ENCODE peak calls at places on chromosomes 13 and 19, in four cellular contexts. One of them, this sample, is unnamed.

GRCh38 chr13:111484959-111485358 is 164.5 kb downstream of the TEX29 start:
- DNase-seq in activated naive CD4-positive, alpha-beta T cell treated with anti-CD3 and anti-CD28 coated beads for 36 hours: no peak
- DNase-seq in AG09309: no peak
- DNase-seq in progenitor cell of endocrine pancreas: no peak
- DNase-seq in this sample: no peak

GRCh38 chr19:12126707-12127106 is 13.4 kb downstream of the ZNF20 start:
- DNase-seq in activated naive CD4-positive, alpha-beta T cell treated with anti-CD3 and anti-CD28 coated beads for 36 hours: peak
- DNase-seq in AG09309: no peak
- DNase-seq in progenitor cell of endocrine pancreas: no peak
- DNase-seq in this sample: no peak

GRCh38 chr13:23325191-23325590 is 108.3 kb downstream of the SACS start:
- DNase-seq in activated naive CD4-positive, alpha-beta T cell treated with anti-CD3 and anti-CD28 coated beads for 36 hours: no peak
- DNase-seq in AG09309: no peak
- DNase-seq in progenitor cell of endocrine pancreas: no peak
- DNase-seq in this sample: no peak

GRCh38 chr13:26487781-26488180 is 69.7 kb upstream of the WASF3 start:
- DNase-seq in activated naive CD4-positive, alpha-beta T cell treated with anti-CD3 and anti-CD28 coated beads for 36 hours: no peak
- DNase-seq in AG09309: no peak
- DNase-seq in progenitor cell of endocrine pancreas: no peak
- DNase-seq in this sample: no peak

GRCh38 chr19:13610042-13610691 is 103.9 kb upstream of the CACNA1A start:
- DNase-seq in activated naive CD4-positive, alpha-beta T cell treated with anti-CD3 and anti-CD28 coated beads for 36 hours: peak
- DNase-seq in AG09309: no peak
- DNase-seq in progenitor cell of endocrine pancreas: no peak
- DNase-seq in this sample: no peak

GRCh38 chr19:50720181-50720920 is 749 bp upstream of the SHANK1 start:
- DNase-seq in activated naive CD4-positive, alpha-beta T cell treated with anti-CD3 and anti-CD28 coated beads for 36 hours: no peak
- DNase-seq in AG09309: no peak
- DNase-seq in progenitor cell of endocrine pancreas: no peak
- DNase-seq in this sample: no peak

GRCh38 chr19:16586477-16586871 is 14.3 kb upstream of the SLC35E1 start:
- DNase-seq in activated naive CD4-positive, alpha-beta T cell treated with anti-CD3 and anti-CD28 coated beads for 36 hours: no peak
- DNase-seq in AG09309: no peak
- DNase-seq in progenitor cell of endocrine pancreas: no peak
- DNase-seq in this sample: no peak

GRCh38 chr13:24161010-24161775 is 673 bp downstream of the SPATA13 start:
- DNase-seq in activated naive CD4-positive, alpha-beta T cell treated with anti-CD3 and anti-CD28 coated beads for 36 hours: peak
- DNase-seq in AG09309: no peak
- DNase-seq in progenitor cell of endocrine pancreas: no peak
- DNase-seq in this sample: peak

GRCh38 chr19:397941-398706 is 10.8 kb downstream of the C2CD4C start:
- DNase-seq in activated naive CD4-positive, alpha-beta T cell treated with anti-CD3 and anti-CD28 coated beads for 36 hours: no peak
- DNase-seq in AG09309: no peak
- DNase-seq in progenitor cell of endocrine pancreas: peak
- DNase-seq in this sample: no peak

GRCh38 chr13:105147481-105147880 is 1388.0 kb downstream of the EFNB2 start:
- DNase-seq in activated naive CD4-positive, alpha-beta T cell treated with anti-CD3 and anti-CD28 coated beads for 36 hours: no peak
- DNase-seq in AG09309: no peak
- DNase-seq in progenitor cell of endocrine pancreas: no peak
- DNase-seq in this sample: no peak

GRCh38 chr13:52845766-52846566 is 2.5 kb downstream of the PCDH8 start:
- DNase-seq in activated naive CD4-positive, alpha-beta T cell treated with anti-CD3 and anti-CD28 coated beads for 36 hours: peak
- DNase-seq in AG09309: no peak
- DNase-seq in progenitor cell of endocrine pancreas: peak
- DNase-seq in this sample: no peak

GRCh38 chr13:45195421-45195820 is 5.4 kb downstream of the KCTD4 start:
- DNase-seq in activated naive CD4-positive, alpha-beta T cell treated with anti-CD3 and anti-CD28 coated beads for 36 hours: no peak
- DNase-seq in AG09309: no peak
- DNase-seq in progenitor cell of endocrine pancreas: no peak
- DNase-seq in this sample: no peak

GRCh38 chr19:50580240-50580639 is 12.0 kb upstream of the LRRC4B start:
- DNase-seq in activated naive CD4-positive, alpha-beta T cell treated with anti-CD3 and anti-CD28 coated beads for 36 hours: no peak
- DNase-seq in AG09309: no peak
- DNase-seq in progenitor cell of endocrine pancreas: no peak
- DNase-seq in this sample: no peak

GRCh38 chr13:101307181-101307701 is 109.1 kb downstream of the NALCN start:
- DNase-seq in activated naive CD4-positive, alpha-beta T cell treated with anti-CD3 and anti-CD28 coated beads for 36 hours: no peak
- DNase-seq in AG09309: peak
- DNase-seq in progenitor cell of endocrine pancreas: no peak
- DNase-seq in this sample: no peak

GRCh38 chr19:51407631-51408131 is 9.8 kb downstream of the SIGLEC10 start:
- DNase-seq in activated naive CD4-positive, alpha-beta T cell treated with anti-CD3 and anti-CD28 coated beads for 36 hours: peak
- DNase-seq in AG09309: no peak
- DNase-seq in progenitor cell of endocrine pancreas: no peak
- DNase-seq in this sample: no peak

This sample was measured in breast epithelium.